ENCODE peak calls at places on chromosomes 4 and X, in five cellular contexts. Q, X, J, P and W are unnamed samples.

GRCh38 chr4:37827030-37827705 is 682 bp downstream of the PGM2 start:
- DNase-seq in Q (peak), X (peak), J (no peak), P (peak), W (no peak)

GRCh38 chrX:135346975-135347374 is 37.7 kb downstream of the ETDC start:
- DNase-seq in Q (no peak), X (no peak), J (no peak), P (no peak), W (no peak)

GRCh38 chr4:20735931-20736330 is 35.7 kb downstream of the PACRGL start:
- DNase-seq in Q (no peak), X (no peak), J (no peak), P (no peak), W (no peak)

GRCh38 chr4:26779674-26780073 is 81.0 kb upstream of the STIM2 start:
- DNase-seq in Q (peak), X (no peak), J (no peak), P (peak), W (no peak)

GRCh38 chr4:8409271-8410065 is 31.1 kb downstream of the ACOX3 start:
- DNase-seq in Q (no peak), X (peak), J (no peak), P (no peak), W (no peak)

GRCh38 chrX:41086627-41086932 is 1.3 kb downstream of the USP9X start:
- DNase-seq in Q (no peak), X (no peak), J (peak), P (no peak), W (no peak)

GRCh38 chr4:152106113-152106763 is 345.4 kb upstream of the GATB start:
- DNase-seq in Q (peak), X (peak), J (no peak), P (peak), W (no peak)

GRCh38 chr4:154707877-154708276 is 35.9 kb upstream of the LRAT start:
- DNase-seq in Q (no peak), X (no peak), J (no peak), P (no peak), W (no peak)

GRCh38 chr4:122010610-122011009 is 58.8 kb upstream of the TRPC3 start:
- DNase-seq in Q (peak), X (no peak), J (no peak), P (no peak), W (no peak)

GRCh38 chrX:14886252-14886651 is 13.0 kb downstream of the MOSPD2 start:
- DNase-seq in Q (no peak), X (no peak), J (no peak), P (no peak), W (no peak)

GRCh38 chr4:36226430-36227227 is 17.7 kb downstream of the ARAP2 start:
- DNase-seq in Q (no peak), X (no peak), J (no peak), P (no peak), W (no peak)

GRCh38 chr4:175339100-175339707 is 421.0 kb downstream of the ADAM29 start:
- DNase-seq in Q (peak), X (no peak), J (no peak), P (no peak), W (no peak)

GRCh38 chr4:158930573-158930972 is 161.7 kb downstream of the FNIP2 start:
- DNase-seq in Q (no peak), X (no peak), J (no peak), P (no peak), W (no peak)

GRCh38 chrX:150874448-150874847 is 24.0 kb downstream of the CD99L2 start:
- DNase-seq in Q (no peak), X (no peak), J (no peak), P (no peak), W (no peak)

GRCh38 chrX:2498781-2499302 is 1.9 kb downstream of the DHRSX start:
- DNase-seq in Q (peak), X (peak), J (peak), P (no peak), W (no peak)

GRCh38 chr4:27692098-27692679 is 831.5 kb downstream of the STIM2 start:
- DNase-seq in Q (peak), X (no peak), J (no peak), P (no peak), W (no peak)

DNA sequence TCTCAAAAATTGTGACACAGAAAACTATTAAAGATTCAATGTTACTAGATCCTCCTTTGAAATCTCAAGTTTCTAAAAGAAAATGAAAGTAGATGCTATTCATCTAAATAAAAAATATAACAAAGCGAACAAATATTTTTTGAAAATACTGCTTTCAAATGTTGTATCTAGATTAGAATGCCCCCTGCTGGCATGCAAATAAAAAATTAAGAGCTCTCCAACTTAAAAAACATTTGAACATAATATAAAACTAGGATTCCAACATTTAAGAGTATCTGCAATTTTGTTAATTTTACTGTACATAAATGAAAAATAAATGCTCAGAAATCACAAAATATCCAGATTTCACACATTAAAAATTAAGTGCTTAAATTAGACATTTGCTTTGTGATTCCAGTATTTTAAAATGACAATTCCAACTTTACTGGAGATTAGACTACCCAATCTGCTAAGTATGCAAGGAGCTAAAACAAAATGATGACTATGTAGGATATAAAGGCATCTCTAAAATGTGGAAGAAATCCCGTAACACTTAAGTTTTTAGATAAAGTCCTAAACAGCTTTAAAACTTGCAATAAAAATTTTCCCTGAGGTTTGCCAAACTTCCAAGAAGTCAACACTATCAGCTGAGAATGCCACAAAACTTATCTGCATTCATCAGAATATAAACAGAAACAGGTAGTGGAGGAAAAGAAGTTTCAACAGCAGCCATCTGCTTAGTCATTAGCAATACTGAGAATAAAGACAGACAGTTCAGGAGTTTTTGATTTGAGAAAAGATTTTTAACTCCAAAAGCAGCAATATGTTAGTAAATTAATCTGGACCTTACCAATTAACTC is 32.6 kb downstream of the DHX15 start:
- DNase-seq in Q (peak), X (no peak), J (no peak), P (no peak), W (no peak)
- TF ChIP-seq CTCF in Q (no peak), X (no peak), J (peak), P (peak), W (no peak)

GRCh38 chr4:17352357-17352756 is 159.5 kb downstream of the QDPR start:
- DNase-seq in Q (no peak), X (no peak), J (no peak), P (no peak), W (no peak)

GRCh38 chr4:17347445-17347844 is 164.4 kb downstream of the QDPR start:
- DNase-seq in Q (peak), X (peak), J (no peak), P (no peak), W (no peak)
- TF ChIP-seq CTCF in Q (peak), X (peak), J (peak), P (peak), W (peak)

GRCh38 chr4:120771907-120772306 is 150.6 kb downstream of the PRDM5 start:
- DNase-seq in Q (no peak), X (no peak), J (no peak), P (no peak), W (no peak)
- TF ChIP-seq CTCF in Q (no peak), X (no peak), J (no peak), P (no peak), W (no peak)

DNA sequence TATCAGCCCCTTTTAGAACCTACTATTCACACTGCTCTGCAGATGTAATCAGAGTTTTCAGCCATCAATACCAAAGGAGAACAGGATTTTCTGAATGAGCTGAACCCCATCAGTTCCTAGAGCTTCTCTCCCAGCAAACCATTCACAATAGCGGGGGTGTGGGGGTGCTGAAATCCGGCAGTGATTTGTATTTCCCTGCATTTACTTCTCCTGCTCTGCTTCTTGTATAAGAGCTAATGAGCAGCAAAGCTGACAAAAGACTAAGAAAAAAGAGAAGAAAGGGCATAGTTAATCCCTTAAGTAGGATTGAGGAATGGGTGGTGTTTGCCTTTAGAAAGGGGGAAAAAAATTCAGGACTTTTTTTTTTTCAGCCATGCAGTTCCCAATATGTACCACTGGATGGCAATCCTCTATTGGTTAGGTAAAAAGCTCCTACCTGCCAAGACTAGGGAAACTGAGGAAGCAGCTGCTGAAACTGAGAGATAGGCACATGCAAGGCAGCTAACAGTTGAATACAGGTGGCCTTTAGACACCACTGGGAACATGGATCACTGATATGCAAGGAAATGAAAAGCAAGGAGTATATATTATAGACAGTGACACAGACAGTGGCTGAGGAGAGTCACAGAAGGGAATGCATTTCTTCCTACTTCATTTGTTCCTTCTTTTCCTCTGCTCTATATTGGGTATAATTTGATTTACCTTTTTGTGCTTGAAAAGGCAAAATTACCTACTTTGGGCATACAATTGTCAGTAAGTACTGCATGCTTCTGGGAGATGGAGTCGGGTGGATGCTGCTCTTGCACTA is 217.9 kb downstream of the HS6ST2 start:
- DNase-seq in Q (no peak), X (no peak), J (no peak), P (no peak), W (no peak)
- TF ChIP-seq CTCF in Q (peak), X (peak), J (peak), P (peak), W (peak)

GRCh38 chr4:170259631-170260153 is 169.9 kb upstream of the AADAT start:
- DNase-seq in Q (peak), X (peak), J (peak), P (peak), W (peak)
- TF ChIP-seq CTCF in Q (peak), X (peak), J (peak), P (peak), W (peak)

GRCh38 chr4:54446556-54446955 is 211.2 kb upstream of the KIT start:
- DNase-seq in Q (peak), X (no peak), J (no peak), P (no peak), W (no peak)

GRCh38 chr4:54439831-54440243 is 210.7 kb downstream of the PDGFRA start:
- DNase-seq in Q (peak), X (peak), J (peak), P (no peak), W (no peak)

DNA sequence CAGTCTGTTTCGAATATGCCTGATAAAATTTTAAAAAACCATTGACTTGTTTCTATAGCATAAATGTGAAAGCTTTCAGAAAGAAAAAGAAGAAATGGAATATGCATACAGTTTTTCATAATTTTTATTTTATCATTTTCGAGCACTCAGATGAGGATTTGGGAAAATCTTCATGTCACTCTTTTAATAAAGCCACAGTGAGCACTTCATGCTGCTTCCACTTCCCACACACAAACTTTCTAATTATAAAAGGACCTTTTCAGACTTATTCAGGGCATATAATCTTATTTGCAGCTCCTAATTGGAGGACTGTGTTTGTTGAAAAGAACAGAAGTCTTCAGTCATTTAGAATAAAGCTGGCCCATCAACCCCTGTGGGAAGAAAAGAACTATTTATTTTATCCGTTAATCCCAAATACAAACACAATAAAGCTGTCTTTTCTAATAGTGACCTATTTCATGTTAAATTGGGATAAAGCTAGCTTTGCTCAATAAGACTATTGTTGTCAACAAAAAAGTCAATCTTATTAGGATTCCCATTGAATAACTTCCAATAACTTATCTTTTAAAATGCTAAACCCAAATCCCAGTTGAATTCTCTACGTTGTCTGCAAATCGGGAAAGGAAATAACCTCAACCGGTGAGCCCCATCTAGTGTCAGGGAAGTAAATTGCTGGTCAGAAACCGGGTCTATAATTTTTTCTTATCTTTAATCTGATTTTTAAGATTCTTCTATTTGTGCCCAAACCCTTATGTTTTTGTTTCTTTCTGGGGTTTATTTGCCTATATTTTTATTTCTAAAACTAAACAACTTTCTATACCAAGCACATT is 211.5 kb downstream of the PDGFRA start:
- DNase-seq in Q (peak), X (peak), J (no peak), P (no peak), W (no peak)
- TF ChIP-seq CTCF in Q (peak), X (peak), J (peak), P (peak), W (no peak)

GRCh38 chr4:185654965-185655554 is 119.8 kb upstream of the PDLIM3 start:
- DNase-seq in Q (no peak), X (no peak), J (no peak), P (no peak), W (no peak)

GRCh38 chr4:185657191-185657590 is 121.9 kb upstream of the PDLIM3 start:
- DNase-seq in Q (peak), X (no peak), J (no peak), P (no peak), W (no peak)

GRCh38 chr4:185660340-185660739 is 125.0 kb upstream of the PDLIM3 start:
- DNase-seq in Q (no peak), X (no peak), J (no peak), P (no peak), W (no peak)

GRCh38 chr4:185656467-185656890 is 121.2 kb upstream of the PDLIM3 start:
- DNase-seq in Q (peak), X (no peak), J (peak), P (no peak), W (no peak)

GRCh38 chr4:185657699-185658098 is 122.4 kb upstream of the PDLIM3 start:
- DNase-seq in Q (peak), X (no peak), J (no peak), P (no peak), W (no peak)
- TF ChIP-seq CTCF in Q (no peak), X (no peak), J (no peak), P (no peak), W (no peak)

GRCh38 chr4:70940134-70940533 is 38.0 kb downstream of the MOB1B start:
- DNase-seq in Q (no peak), X (no peak), J (no peak), P (no peak), W (no peak)
- TF ChIP-seq CTCF in Q (no peak), X (no peak), J (no peak), P (no peak), W (no peak)

GRCh38 chr4:71709961-71710360 is 73.9 kb downstream of the GC start:
- DNase-seq in Q (no peak), X (no peak), J (no peak), P (no peak), W (no peak)
- TF ChIP-seq CTCF in Q (peak), X (no peak), J (no peak), P (peak), W (no peak)